ENCODE peak calls at places on chromosomes 12 and 14, in ten cellular contexts. A is cardiac muscle cell, F is PC-3, T is stomach, O is coronary artery, S is ovary, D is foreskin fibroblast, J is cardiac fibroblast, C is right cardiac atrium, Z is astrocyte. M is an unnamed sample.

GRCh38 chr12:108729612-108730336 is 1.5 kb downstream of the CORO1C start:
- DNase-seq in Z (peak), J (peak), A (peak), F (peak), T (no peak), D (peak), C (no peak), S (no peak), O (no peak), M (no peak)

GRCh38 chr12:1873531-1874149 is 44.8 kb downstream of the CACNA2D4 start:
- DNase-seq in T (no peak), F (no peak), D (no peak), S (no peak), A (no peak), C (no peak), J (no peak), Z (no peak), O (peak), M (no peak)

GRCh38 chr14:103522028-103522581 is 525 bp downstream of the CKB start:
- DNase-seq in F (no peak), Z (no peak), O (peak), C (peak), T (no peak), S (peak), J (no peak), A (no peak), D (peak), M (peak)

GRCh38 chr14:68394113-68394718 is 398.7 kb downstream of the ZFP36L1 start:
- DNase-seq in S (no peak), F (no peak), A (no peak), Z (peak), O (no peak), J (no peak), C (no peak), D (peak), T (no peak), M (no peak)

GRCh38 chr12:2300886-2301285 is 248.1 kb downstream of the CACNA1C start:
- DNase-seq in J (no peak), O (no peak), S (no peak), F (no peak), A (no peak), D (no peak), Z (no peak), C (no peak), T (no peak), M (no peak)

GRCh38 chr14:100422556-100423420 is 99.6 kb downstream of the SLC25A47 start:
- DNase-seq in O (no peak), D (peak), A (no peak), C (no peak), J (no peak), F (peak), Z (peak), T (no peak), S (no peak), M (no peak)

GRCh38 chr12:107064687-107065086 is 28.7 kb downstream of the CRY1 start:
- DNase-seq in J (no peak), O (no peak), S (no peak), T (no peak), F (no peak), D (no peak), C (no peak), A (no peak), Z (no peak), M (no peak)

GRCh38 chr12:26987634-26988424 is 26.4 kb downstream of the TM7SF3 start:
- DNase-seq in S (no peak), O (no peak), T (no peak), F (peak), Z (no peak), D (peak), J (peak), A (no peak), C (no peak), M (no peak)

GRCh38 chr14:88553886-88554457 is 835 bp downstream of the PTPN21 start:
- DNase-seq in T (no peak), S (no peak), Z (peak), J (peak), A (peak), D (peak), F (peak), C (no peak), O (no peak), M (no peak)

GRCh38 chr12:46259071-46259470 is 9.8 kb downstream of the SLC38A1 start:
- DNase-seq in S (no peak), O (no peak), C (no peak), D (no peak), A (no peak), F (peak), J (no peak), Z (no peak), T (no peak), M (no peak)

GRCh38 chr14:32593290-32593942 is 264.3 kb downstream of the AKAP6 start:
- DNase-seq in O (no peak), S (no peak), D (peak), Z (peak), C (no peak), F (peak), J (peak), T (no peak), A (peak), M (no peak)

DNA sequence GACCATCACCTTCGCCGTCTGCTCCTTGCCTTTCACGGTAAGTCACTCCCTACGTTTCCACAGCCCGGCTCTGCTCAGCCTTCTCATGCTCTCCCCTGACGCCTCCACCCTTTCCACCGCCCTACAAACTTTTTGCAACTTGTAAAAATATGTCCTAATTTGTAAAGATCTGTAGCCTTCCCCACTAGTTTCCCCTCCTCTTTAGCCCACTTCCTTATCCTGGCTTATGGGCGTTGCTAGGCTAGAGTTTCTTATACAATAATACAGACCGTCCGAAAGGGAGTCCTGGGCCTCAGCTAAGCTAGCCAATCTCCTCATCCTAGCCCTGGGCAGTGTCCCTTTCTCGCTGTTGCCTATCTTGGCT is 1.2 kb downstream of the PTGER2 start:
- DNase-seq in O (no peak), F (no peak), A (peak), C (no peak), T (peak), D (no peak), J (peak), Z (no peak), S (no peak), M (no peak)
- H3K4me3 ChIP-seq in O (peak), F (no peak), A (no peak), C (no peak), T (peak), D (peak), J (peak), Z (peak), S (peak), M (no peak)

DNA sequence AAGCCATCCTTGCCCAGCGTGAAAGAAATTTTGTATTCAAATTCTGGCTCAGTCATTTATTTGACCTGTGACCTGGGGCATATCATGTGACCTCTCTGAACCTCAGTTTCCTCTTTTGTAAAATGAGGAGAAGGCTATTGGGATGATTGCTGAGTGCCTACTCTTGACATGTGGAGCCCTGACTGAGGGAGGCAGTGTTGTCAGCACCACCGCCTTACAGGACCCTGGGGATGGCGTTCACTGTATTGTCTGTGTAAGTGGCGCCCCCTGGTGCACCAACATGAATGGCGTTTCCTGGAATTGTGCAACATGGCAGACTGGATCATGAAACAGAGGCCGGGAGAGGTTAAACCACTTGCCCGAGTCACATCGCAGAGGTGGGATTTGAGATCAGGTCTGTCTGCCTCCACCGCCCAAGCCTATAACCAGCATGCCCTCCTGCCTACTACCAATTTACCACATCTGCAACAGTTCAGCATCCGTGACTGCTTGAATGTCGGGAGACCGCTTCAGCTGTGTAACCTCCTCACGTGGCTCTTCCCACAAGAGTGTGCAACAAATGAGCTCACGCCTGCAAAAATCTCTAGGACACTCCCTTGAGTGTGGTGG is 20.1 kb upstream of the CCDC63 start:
- DNase-seq in O (peak), T (peak), A (peak), F (peak), C (peak), J (peak), Z (peak), D (peak), S (peak), M (peak)
- H3K4me3 ChIP-seq in O (peak), T (no peak), A (no peak), F (no peak), C (no peak), J (no peak), Z (no peak), D (peak), S (no peak), M (peak)

DNA sequence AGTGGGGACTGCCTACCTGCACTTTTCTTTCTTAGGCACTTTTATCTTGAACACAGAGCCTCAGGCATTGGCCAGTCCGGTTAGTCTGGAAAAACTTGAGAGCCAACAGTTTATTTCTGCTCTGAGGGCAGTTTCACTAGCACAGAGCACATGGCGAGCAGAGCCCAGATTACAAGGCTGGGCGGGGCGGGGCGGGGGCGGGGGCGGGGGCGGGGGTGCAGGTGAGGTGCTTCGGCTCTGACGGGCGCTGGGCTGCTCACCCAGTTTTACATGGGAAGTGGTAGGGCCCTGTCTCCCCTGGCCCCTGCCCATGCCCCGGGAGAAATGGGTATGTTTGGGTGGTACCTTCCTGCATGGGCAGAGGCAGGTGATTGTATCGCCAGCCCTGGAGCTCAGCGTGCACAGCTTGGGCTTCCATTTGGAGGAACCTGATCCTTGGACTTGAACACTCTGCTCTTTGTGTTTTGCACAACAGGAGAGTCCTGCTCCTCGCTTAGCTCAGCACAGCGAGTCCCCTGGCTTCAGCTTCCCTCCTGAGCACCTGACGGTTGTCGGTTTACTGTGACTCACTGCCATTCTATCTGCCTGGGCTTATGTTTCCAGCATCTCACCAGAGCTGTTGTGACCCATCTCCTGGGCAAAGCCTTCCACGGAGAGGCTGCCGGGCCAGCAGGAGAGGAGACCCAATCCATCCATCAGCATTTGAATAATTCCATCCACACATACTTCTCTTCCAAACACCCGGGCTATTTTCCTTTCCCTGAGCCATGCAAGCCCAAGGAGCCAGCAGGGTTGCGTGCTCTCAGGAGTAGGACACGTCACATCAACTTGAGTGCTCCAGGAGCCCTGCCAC is 108.5 kb downstream of the ARF6 start:
- DNase-seq in F (peak), O (no peak), Z (peak), S (no peak), J (peak), D (peak), A (peak), C (peak), T (peak), M (peak)
- H3K4me3 ChIP-seq in F (peak), O (no peak), Z (peak), S (no peak), J (no peak), D (peak), A (no peak), C (no peak), T (peak), M (peak)

GRCh38 chr12:91178801-91179200 is 3.8 kb downstream of the DCN start:
- DNase-seq in O (no peak), F (no peak), C (no peak), J (no peak), T (no peak), D (peak), S (no peak), A (no peak), Z (peak), M (no peak)
- H3K4me3 ChIP-seq in O (peak), F (no peak), C (peak), J (peak), T (peak), D (peak), S (peak), A (no peak), Z (no peak), M (no peak)

GRCh38 chr14:80638620-80639215 is 302.8 kb downstream of the CEP128 start:
- DNase-seq in S (no peak), A (peak), O (no peak), J (peak), C (no peak), T (no peak), Z (peak), F (peak), D (peak), M (no peak)
- H3K4me3 ChIP-seq in S (no peak), A (no peak), O (no peak), J (no peak), C (no peak), T (no peak), Z (no peak), F (peak), D (no peak), M (no peak)

DNA sequence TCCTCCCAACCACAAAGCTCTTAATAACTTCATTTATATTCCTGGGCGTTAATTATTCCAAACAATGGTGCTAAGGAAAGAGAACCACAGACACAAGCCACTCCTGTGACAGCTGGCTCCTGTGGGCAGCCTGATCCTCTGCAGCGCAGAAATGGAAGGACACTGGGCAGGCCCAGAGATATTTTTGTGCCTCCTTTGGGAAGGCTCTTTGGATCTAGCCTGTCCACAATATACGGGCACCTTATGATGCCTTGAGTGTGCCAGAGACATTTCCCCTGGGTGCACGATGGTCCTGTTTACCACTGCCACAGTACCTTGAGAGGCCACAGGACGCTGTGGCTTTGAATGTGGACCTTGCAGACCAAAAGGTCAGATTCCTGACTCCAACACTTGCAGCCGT is 2.1 kb downstream of the ASB2 start:
- DNase-seq in T (no peak), O (no peak), D (no peak), F (no peak), S (no peak), A (no peak), J (no peak), Z (no peak), C (no peak), M (no peak)
- H3K4me3 ChIP-seq in T (peak), O (peak), D (no peak), F (no peak), S (peak), A (no peak), J (no peak), Z (no peak), C (peak), M (no peak)

GRCh38 chr12:6376965-6377666 is 1.8 kb upstream of the SCNN1A start:
- DNase-seq in O (no peak), F (no peak), S (no peak), C (no peak), Z (no peak), J (no peak), D (no peak), T (peak), A (no peak), M (no peak)

GRCh38 chr12:6376079-6376941 is 947 bp upstream of the SCNN1A start:
- DNase-seq in A (peak), F (no peak), C (peak), T (peak), Z (peak), D (peak), S (peak), O (no peak), J (peak), M (no peak)

GRCh38 chr12:6374781-6375150 is 597 bp downstream of the SCNN1A start:
- DNase-seq in J (no peak), O (no peak), A (no peak), Z (no peak), D (no peak), T (no peak), F (no peak), C (no peak), S (peak), M (no peak)

GRCh38 chr12:6374028-6374780 is 1.2 kb downstream of the SCNN1A start:
- DNase-seq in T (no peak), D (no peak), C (no peak), J (no peak), A (no peak), S (no peak), F (no peak), Z (no peak), O (no peak), M (no peak)

DNA sequence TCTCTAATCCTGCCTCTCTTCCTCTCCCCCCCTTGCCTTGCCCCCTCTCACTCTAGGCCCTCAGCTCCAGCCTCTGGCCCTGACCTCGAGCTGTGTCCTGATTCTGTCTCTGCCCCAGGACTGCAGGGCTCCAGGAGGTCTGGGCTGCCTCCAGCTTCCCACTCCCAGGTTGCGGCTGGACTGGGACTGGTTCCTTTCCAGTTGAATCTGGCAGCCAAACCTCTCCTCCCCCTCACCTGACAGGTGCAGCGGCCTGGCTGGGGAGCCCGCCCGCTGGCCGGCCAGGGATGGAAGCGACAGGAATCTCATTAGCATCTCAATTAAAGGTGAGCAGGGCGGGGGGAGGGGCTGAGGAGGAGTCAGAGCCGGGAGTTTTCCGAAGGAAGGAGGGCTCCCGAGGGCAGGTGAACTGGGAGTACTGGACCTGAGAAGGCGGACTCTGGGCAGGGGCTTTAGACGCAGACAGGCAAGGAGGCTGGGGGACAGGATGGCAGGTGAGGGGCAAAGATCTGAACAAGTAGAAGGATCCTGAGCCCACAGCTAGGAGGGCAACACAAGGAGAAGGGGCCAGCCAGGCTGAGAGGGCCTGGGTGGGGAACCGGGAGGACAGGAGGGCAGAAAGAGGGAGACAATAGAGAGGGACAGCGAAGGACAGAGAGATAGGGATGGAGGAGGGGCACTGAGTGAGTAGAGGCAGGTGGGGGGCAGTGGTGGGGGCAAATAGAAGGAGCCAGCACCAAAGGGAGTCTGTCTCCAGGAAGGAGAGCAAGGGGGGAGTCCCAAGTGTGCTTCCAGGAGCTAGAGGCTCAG is at the start of gene SCNN1A:
- DNase-seq in O (no peak), C (no peak), F (no peak), S (peak), T (peak), A (no peak), J (no peak), D (no peak), Z (no peak), M (no peak)
- H3K4me3 ChIP-seq in O (peak), C (no peak), F (no peak), S (no peak), T (peak), A (no peak), J (no peak), D (no peak), Z (no peak), M (no peak)

DNA sequence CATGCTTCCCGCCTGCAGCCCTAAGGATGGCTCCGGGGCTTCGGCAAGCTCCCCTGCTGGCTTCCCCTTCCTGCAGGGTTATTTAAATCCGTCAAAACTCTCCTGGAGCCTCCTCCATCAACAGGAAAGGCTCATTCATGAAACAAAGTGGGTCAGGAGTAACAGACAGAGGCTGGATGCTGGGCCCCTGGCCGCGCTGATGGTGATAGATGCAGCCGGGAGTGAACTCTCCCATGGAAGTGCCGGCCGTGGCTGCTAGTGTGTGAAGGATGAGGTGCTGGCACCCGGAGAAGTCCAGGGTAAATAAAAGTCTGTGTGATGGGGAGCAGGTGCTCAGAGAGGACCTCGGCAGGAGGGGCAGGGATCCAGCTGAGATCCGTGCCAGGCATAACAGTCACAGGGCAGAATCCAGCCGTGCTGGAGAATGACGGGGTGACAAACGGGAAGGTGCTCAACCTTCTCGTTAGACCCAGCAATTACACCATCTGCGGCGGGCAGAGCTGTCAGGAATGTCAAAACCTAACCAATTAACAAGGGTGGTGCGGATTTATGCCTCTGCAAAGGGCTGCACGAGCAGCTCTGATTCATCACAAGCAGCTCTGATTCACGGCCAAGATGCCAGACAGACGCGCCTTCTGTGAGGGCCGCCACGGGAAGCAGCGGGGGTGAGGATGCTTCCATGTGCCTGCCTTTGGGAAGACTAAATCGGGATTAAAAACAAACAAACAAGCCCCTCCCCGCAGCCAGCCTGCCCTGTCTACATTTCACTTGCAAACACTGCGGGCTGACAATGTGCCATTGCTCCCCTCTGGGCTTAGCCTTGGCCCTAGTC is 55.6 kb downstream of the SYNE3 start:
- DNase-seq in S (peak), C (peak), O (no peak), F (peak), Z (peak), J (peak), A (peak), D (peak), T (no peak), M (no peak)
- H3K4me3 ChIP-seq in S (no peak), C (no peak), O (no peak), F (no peak), Z (no peak), J (no peak), A (no peak), D (no peak), T (no peak), M (no peak)

GRCh38 chr14:20802341-20803084 is at the start of gene RNASE1:
- DNase-seq in D (no peak), A (peak), F (peak), O (no peak), C (peak), J (peak), Z (no peak), S (peak), T (peak), M (no peak)
- H3K4me3 ChIP-seq in D (no peak), A (no peak), F (no peak), O (peak), C (peak), J (no peak), Z (no peak), S (no peak), T (peak), M (no peak)